ENCODE peak calls at places on chromosomes 1 and 21, in four cellular contexts. One of them, this sample, is unnamed. For H3K9me3 and H3K4me1, the result is how much of the 10 kb centered on the place peaks cover.

GRCh38 chr1:51578383-51579109 is 38.3 kb upstream of the OSBPL9 start:
- DNase-seq in PC-3: no peak
- DNase-seq in osteoblast: no peak
- DNase-seq in mammary epithelial cell: no peak
- DNase-seq in this sample: peak

GRCh38 chr1:237084399-237085077 is 42.6 kb downstream of the RYR2 start:
- DNase-seq in osteoblast: no peak
- DNase-seq in mammary epithelial cell: no peak
- DNase-seq in PC-3: no peak
- DNase-seq in this sample: no peak

GRCh38 chr1:181119076-181119989 is 30.8 kb downstream of the IER5 start:
- DNase-seq in mammary epithelial cell: peak
- DNase-seq in osteoblast: peak
- DNase-seq in PC-3: peak
- DNase-seq in this sample: no peak

GRCh38 chr1:216626394-216627067 is 96.7 kb downstream of the ESRRG start:
- DNase-seq in PC-3: peak
- DNase-seq in osteoblast: no peak
- DNase-seq in mammary epithelial cell: no peak
- DNase-seq in this sample: no peak

GRCh38 chr1:78483903-78484302 is 6.9 kb upstream of the PTGFR start:
- DNase-seq in PC-3: peak
- DNase-seq in osteoblast: peak
- DNase-seq in mammary epithelial cell: no peak
- DNase-seq in this sample: no peak

GRCh38 chr1:182484531-182485257 is 34.7 kb downstream of the RGSL1 start:
- DNase-seq in mammary epithelial cell: peak
- DNase-seq in osteoblast: no peak
- DNase-seq in PC-3: peak
- DNase-seq in this sample: peak

GRCh38 chr1:230308039-230308438 is 118.1 kb downstream of the PGBD5 start:
- DNase-seq in mammary epithelial cell: peak
- DNase-seq in PC-3: peak
- DNase-seq in osteoblast: peak
- DNase-seq in this sample: no peak

GRCh38 chr1:244049969-244050834 is 881 bp upstream of the ZBTB18 start:
- DNase-seq in osteoblast: no peak
- DNase-seq in PC-3: no peak
- DNase-seq in mammary epithelial cell: no peak
- DNase-seq in this sample: peak

GRCh38 chr1:21652101-21652936 is 16.8 kb downstream of the RAP1GAP start:
- DNase-seq in PC-3: no peak
- DNase-seq in mammary epithelial cell: no peak
- DNase-seq in osteoblast: peak
- DNase-seq in this sample: no peak

DNA sequence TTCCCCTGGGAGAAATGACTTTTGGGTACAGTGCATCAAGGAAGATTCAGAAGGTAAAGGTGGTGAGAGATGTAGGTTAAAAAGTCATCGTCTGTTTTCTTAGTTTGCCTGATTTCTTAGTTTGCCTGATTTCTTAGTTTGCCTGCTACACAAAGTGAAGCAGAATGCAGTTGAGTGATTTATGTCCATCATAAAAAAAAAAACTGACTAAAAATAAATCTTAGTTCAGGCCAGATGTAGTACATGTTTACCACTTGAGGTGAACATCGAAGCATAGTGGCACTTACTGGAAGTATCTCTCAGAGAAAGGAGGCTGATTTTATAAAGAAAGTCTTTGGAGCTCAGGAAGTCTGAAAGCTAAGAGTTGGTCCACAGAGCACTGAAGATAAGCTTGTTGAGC is 79.5 kb downstream of the LRRC8D start:
- DNase-seq in osteoblast: no peak
- DNase-seq in mammary epithelial cell: no peak
- DNase-seq in PC-3: no peak
- DNase-seq in this sample: no peak
- H3K4me2 ChIP-seq in osteoblast: no peak
- H3K4me2 ChIP-seq in mammary epithelial cell: no peak
- H3K4me2 ChIP-seq in PC-3: no peak
- H3K4me2 ChIP-seq in this sample: no peak

GRCh38 chr21:24208562-24209260 is 1398.6 kb downstream of the MRPL39 start:
- DNase-seq in PC-3: no peak
- DNase-seq in osteoblast: no peak
- DNase-seq in mammary epithelial cell: no peak
- DNase-seq in this sample: no peak
- H3K9me3 ChIP-seq in PC-3: under half
- H3K9me3 ChIP-seq in osteoblast: under half
- H3K9me3 ChIP-seq in mammary epithelial cell: under half
- H3K9me3 ChIP-seq in this sample: under half

GRCh38 chr1:30755334-30755733 is 2.2 kb downstream of the LAPTM5 start:
- DNase-seq in osteoblast: no peak
- DNase-seq in mammary epithelial cell: no peak
- DNase-seq in PC-3: no peak
- DNase-seq in this sample: no peak
- H3K4me1 ChIP-seq in osteoblast: under half
- H3K4me1 ChIP-seq in mammary epithelial cell: under half
- H3K4me1 ChIP-seq in PC-3: under half
- H3K4me1 ChIP-seq in this sample: half or more

DNA sequence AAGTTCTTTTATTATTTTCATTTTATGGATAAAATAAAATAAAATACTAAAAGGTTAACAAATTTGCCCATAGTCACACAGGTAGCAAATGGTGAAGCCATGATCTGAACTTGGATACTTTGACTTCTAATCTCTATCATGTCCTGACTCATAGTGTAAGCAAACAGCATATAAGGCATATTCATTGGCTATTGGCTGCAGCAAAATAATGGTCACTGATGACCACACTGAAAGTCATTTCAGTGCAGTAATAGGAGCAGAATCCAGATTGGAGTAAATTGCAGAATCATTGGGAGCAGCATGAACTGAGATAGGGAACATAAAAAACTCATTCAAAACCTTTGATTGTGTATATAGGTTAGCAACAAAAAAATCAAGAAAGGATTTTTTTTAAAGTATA is 262.9 kb downstream of the PLA2G4A start:
- DNase-seq in PC-3: peak
- DNase-seq in mammary epithelial cell: no peak
- DNase-seq in osteoblast: no peak
- DNase-seq in this sample: no peak
- H3K4me2 ChIP-seq in PC-3: no peak
- H3K4me2 ChIP-seq in mammary epithelial cell: no peak
- H3K4me2 ChIP-seq in osteoblast: no peak
- H3K4me2 ChIP-seq in this sample: no peak

DNA sequence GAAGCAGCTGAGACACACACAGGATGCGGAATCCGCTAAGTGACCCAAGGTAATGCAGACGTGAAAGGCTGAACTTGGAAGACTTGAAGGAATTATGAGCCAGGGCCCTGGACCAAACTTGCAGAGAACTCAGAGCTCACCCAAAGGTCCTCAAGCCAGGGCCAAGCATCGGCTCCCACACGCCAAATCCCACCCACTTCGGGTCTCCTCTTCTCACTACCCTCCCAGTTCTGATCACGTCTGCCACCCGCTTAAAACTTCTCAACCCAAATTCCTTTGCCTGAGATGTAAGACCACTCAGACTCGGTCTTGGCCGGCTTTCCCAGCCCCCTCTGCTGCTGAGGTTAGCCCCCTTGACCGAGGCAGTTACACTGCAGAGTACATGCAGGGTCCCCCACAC is 130.1 kb downstream of the PSMG1 start:
- DNase-seq in osteoblast: no peak
- DNase-seq in PC-3: no peak
- DNase-seq in mammary epithelial cell: no peak
- DNase-seq in this sample: peak
- H3K9me3 ChIP-seq in osteoblast: under half
- H3K9me3 ChIP-seq in PC-3: under half
- H3K9me3 ChIP-seq in mammary epithelial cell: under half
- H3K9me3 ChIP-seq in this sample: under half

DNA sequence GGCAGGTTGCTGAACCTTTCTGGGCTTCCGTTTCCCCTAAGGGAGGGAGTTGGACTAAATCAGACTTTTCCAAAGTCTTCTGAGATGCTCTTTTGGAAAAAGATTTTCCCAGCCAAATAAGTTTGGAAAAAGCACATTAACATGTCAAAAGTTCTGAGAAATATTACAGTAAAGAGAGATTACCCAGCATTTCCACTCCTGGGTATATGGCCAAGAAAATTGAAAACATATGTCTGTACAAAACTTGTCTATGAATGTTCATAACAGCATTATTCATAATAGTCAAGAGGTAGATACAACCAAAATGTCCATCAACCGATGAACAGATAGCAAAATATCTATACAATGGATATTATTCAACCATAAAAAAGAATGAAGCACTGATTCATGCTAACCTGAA is 35.9 kb upstream of the TENT5C start:
- DNase-seq in osteoblast: no peak
- DNase-seq in PC-3: no peak
- DNase-seq in mammary epithelial cell: no peak
- DNase-seq in this sample: no peak
- H3K4me1 ChIP-seq in osteoblast: under half
- H3K4me1 ChIP-seq in PC-3: under half
- H3K4me1 ChIP-seq in mammary epithelial cell: under half
- H3K4me1 ChIP-seq in this sample: under half

DNA sequence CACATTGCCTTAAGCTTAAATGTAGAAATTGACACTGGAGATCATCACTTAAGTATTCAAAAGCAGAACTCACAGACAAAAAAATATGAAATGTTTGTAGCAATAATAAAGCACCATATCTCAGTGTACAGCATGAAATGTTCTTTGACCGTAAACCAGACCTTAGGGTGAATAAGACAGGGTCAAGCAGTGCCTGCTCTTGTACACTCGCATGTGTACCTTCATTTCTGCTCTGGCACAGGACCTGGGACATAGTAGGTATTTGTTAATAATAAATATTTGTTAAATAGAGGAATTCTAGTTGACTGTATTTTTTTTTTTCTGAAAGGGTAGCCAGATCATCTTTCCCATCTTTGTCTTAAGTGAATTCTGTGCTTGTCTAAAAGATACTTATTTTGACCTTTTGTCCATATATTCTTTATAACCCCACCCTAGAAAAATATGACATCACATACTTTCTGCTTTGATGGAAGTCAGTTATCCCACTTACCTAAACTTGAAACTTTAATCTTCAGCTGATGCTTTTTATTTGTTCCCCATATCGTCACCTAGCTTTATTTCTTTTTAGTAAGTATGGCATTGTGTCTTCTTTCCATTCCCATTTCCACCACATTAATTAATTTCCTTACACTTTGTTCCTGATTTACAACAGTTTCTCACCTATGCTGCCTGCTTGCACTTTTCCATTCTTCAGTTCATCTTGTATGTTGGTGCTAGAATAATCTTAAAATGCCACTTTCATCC is 1.7 kb downstream of the CDC7 start:
- DNase-seq in PC-3: peak
- DNase-seq in osteoblast: no peak
- DNase-seq in mammary epithelial cell: no peak
- DNase-seq in this sample: no peak
- H3K4me2 ChIP-seq in PC-3: peak
- H3K4me2 ChIP-seq in osteoblast: peak
- H3K4me2 ChIP-seq in mammary epithelial cell: peak
- H3K4me2 ChIP-seq in this sample: peak

GRCh38 chr21:45246535-45247320 is 41.0 kb downstream of the POFUT2 start:
- DNase-seq in mammary epithelial cell: no peak
- DNase-seq in PC-3: no peak
- DNase-seq in osteoblast: peak
- DNase-seq in this sample: no peak

GRCh38 chr21:45244799-45245340 is 42.8 kb downstream of the POFUT2 start:
- DNase-seq in osteoblast: peak
- DNase-seq in PC-3: no peak
- DNase-seq in mammary epithelial cell: no peak
- DNase-seq in this sample: no peak

GRCh38 chr21:45243603-45244002 is 44.1 kb downstream of the POFUT2 start:
- DNase-seq in osteoblast: no peak
- DNase-seq in PC-3: no peak
- DNase-seq in mammary epithelial cell: no peak
- DNase-seq in this sample: no peak

GRCh38 chr21:45248301-45248892 is 39.3 kb downstream of the POFUT2 start:
- DNase-seq in PC-3: no peak
- DNase-seq in mammary epithelial cell: no peak
- DNase-seq in osteoblast: peak
- DNase-seq in this sample: no peak

DNA sequence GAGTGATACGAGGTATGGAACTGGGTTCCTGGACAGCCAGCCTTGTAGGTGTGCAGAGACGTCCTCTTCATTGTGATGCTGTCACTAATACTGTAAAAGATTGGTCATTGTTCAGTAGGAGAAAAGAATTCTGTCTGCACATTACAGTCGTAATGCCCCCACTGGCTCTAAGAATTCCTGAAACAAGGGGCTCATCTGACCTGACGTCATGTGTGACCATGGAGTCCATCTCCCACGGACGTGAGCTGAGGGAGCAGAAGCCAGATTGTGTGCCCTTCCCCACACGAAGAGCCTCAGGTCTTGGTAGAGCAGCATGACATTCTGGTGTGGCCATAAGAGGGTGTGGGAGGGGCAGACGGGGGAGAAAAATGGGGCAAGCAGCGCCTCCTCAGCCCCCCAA is 41.7 kb downstream of the POFUT2 start:
- DNase-seq in osteoblast: peak
- DNase-seq in mammary epithelial cell: no peak
- DNase-seq in PC-3: no peak
- DNase-seq in this sample: no peak
- H3K9me3 ChIP-seq in osteoblast: under half
- H3K9me3 ChIP-seq in mammary epithelial cell: under half
- H3K9me3 ChIP-seq in PC-3: under half
- H3K9me3 ChIP-seq in this sample: under half